ENCODE peak calls at places on chromosomes 4 and X, in four cellular contexts. Y is mesenchymal stem cell, T is activated T-cell treated with anti-CD3 and anti-CD28 coated beads for 24 hours, P is Caki2. H is an unnamed sample.

GRCh38 chr4:159549092-159549491 is 446.2 kb downstream of the RAPGEF2 start:
- DNase-seq in Y (peak), T (no peak), P (no peak), H (no peak)

GRCh38 chr4:24805566-24805965 is 10.2 kb downstream of the SOD3 start:
- DNase-seq in Y (no peak), P (no peak), T (no peak), H (no peak)

GRCh38 chrX:39859991-39860861 is 237.5 kb downstream of the BCOR start:
- DNase-seq in T (peak), P (no peak), Y (peak), H (peak)

GRCh38 chr4:98577956-98578355 is 80.5 kb downstream of the TSPAN5 start:
- DNase-seq in P (no peak), Y (no peak), T (no peak), H (no peak)

GRCh38 chrX:25650216-25650615 is 487.9 kb upstream of the MAGEB18 start:
- DNase-seq in Y (no peak), P (no peak), T (no peak), H (no peak)

GRCh38 chr4:25144870-25145481 is 15.3 kb downstream of the SEPSECS start:
- DNase-seq in Y (peak), T (no peak), P (peak), H (no peak)

GRCh38 chrX:48683411-48683982 is at the start of gene WAS:
- DNase-seq in Y (no peak), P (no peak), T (peak), H (no peak)

GRCh38 chrX:1394731-1395501 is 3.0 kb upstream of the SLC25A6 start:
- DNase-seq in Y (no peak), P (no peak), T (no peak), H (no peak)

GRCh38 chr4:76091052-76091451 is 16.5 kb downstream of the ART3 start:
- DNase-seq in P (no peak), Y (no peak), T (no peak), H (no peak)

GRCh38 chr4:77308843-77309242 is 151.8 kb downstream of the CCNG2 start:
- DNase-seq in P (peak), Y (peak), T (no peak), H (no peak)

GRCh38 chrX:68681443-68681941 is 34.0 kb downstream of the STARD8 start:
- DNase-seq in P (no peak), Y (peak), T (no peak), H (no peak)

GRCh38 chrX:129843459-129844306 is at the start of gene ZDHHC9:
- DNase-seq in P (peak), Y (peak), T (peak), H (peak)

GRCh38 chr4:25696409-25696808 is 40.8 kb downstream of the SLC34A2 start:
- DNase-seq in T (no peak), P (no peak), Y (no peak), H (no peak)

GRCh38 chr4:78689224-78689623 is 86.9 kb upstream of the BMP2K start:
- DNase-seq in Y (no peak), T (no peak), P (no peak), H (no peak)

GRCh38 chr4:58138786-58139185 is 1028.6 kb upstream of the IGFBP7 start:
- DNase-seq in T (no peak), P (no peak), Y (no peak), H (no peak)

GRCh38 chrX:3257471-3257870 is 89.0 kb downstream of the MXRA5 start:
- DNase-seq in Y (no peak), T (no peak), P (no peak), H (no peak)

GRCh38 chrX:3124041-3124440 is 82.8 kb downstream of the ARSF start:
- DNase-seq in T (no peak), Y (no peak), P (no peak), H (no peak)

GRCh38 chrX:122583526-122583925 is 600.6 kb upstream of the GRIA3 start:
- DNase-seq in P (no peak), T (no peak), Y (no peak), H (no peak)

GRCh38 chrX:140337263-140337662 is 167.6 kb downstream of the SOX3 start:
- DNase-seq in T (no peak), P (no peak), Y (no peak), H (no peak)

GRCh38 chr4:35556387-35556786 is 687.9 kb downstream of the ARAP2 start:
- DNase-seq in Y (no peak), P (peak), T (no peak), H (no peak)

GRCh38 chr4:20831746-20832145 is 131.5 kb downstream of the PACRGL start:
- DNase-seq in Y (no peak), P (no peak), T (no peak), H (no peak)

GRCh38 chrX:107970073-107970472 is 12.1 kb downstream of the TEX13B start:
- DNase-seq in T (no peak), Y (no peak), P (no peak), H (no peak)

GRCh38 chr4:77734928-77735327 is 84.2 kb downstream of the CNOT6L start:
- DNase-seq in T (peak), P (peak), Y (peak), H (peak)

GRCh38 chr4:143399113-143399949 is 62.7 kb downstream of the GAB1 start:
- DNase-seq in P (peak), Y (peak), T (no peak), H (no peak)

GRCh38 chr4:113760094-113760851 is 1.3 kb downstream of the CAMK2D start:
- DNase-seq in T (peak), Y (peak), P (peak), H (no peak)

GRCh38 chr4:76341063-76341462 is 34.5 kb downstream of the STBD1 start:
- DNase-seq in P (no peak), T (no peak), Y (peak), H (peak)

GRCh38 chrX:73262991-73263390 is 48.3 kb upstream of the NAP1L2 start:
- DNase-seq in P (no peak), T (no peak), Y (no peak), H (no peak)

GRCh38 chrX:44480591-44480990 is 62.1 kb downstream of the FUNDC1 start:
- DNase-seq in Y (no peak), T (no peak), P (peak), H (peak)

GRCh38 chr4:9994246-9994847 is 26.9 kb downstream of the SLC2A9 start:
- DNase-seq in P (no peak), Y (no peak), T (no peak), H (no peak)

GRCh38 chr4:60746172-60746571 is 454.0 kb upstream of the ADGRL3 start:
- DNase-seq in Y (no peak), T (no peak), P (no peak), H (no peak)

GRCh38 chrX:54182194-54182863 is 725 bp downstream of the FAM120C start:
- DNase-seq in T (peak), Y (peak), P (peak), H (no peak)

GRCh38 chr4:17063870-17064269 is 165.4 kb upstream of the LDB2 start:
- DNase-seq in T (no peak), P (no peak), Y (no peak), H (no peak)

H was measured in kidney epithelial cell.